ENCODE peak calls at places on chromosome 3, in eight cellular contexts. B, Y, F, T, C, V, I and D are unnamed samples.

GRCh38 chr3:5226783-5227182 is 39.3 kb downstream of the EDEM1 start:
- DNase-seq in B (peak), Y (peak), F (no peak), T (no peak), C (no peak), V (peak), I (no peak), D (peak)

GRCh38 chr3:9617736-9618135 is 31.6 kb upstream of the MTMR14 start:
- DNase-seq in B (no peak), Y (no peak), F (no peak), T (no peak), C (no peak), V (no peak), I (no peak), D (no peak)

GRCh38 chr3:59052803-59053411 is 3.1 kb upstream of the CFAP20DC start:
- DNase-seq in B (peak), Y (peak), F (no peak), T (no peak), C (no peak), V (peak), I (no peak), D (peak)

GRCh38 chr3:127233371-127233770 is 40.4 kb downstream of the PRR23E start:
- DNase-seq in B (no peak), Y (peak), F (no peak), T (no peak), C (no peak), V (no peak), I (no peak), D (no peak)

GRCh38 chr3:197555281-197556261 is at the start of gene BDH1:
- DNase-seq in B (no peak), Y (peak), F (no peak), T (peak), C (peak), V (peak), I (no peak), D (peak)

GRCh38 chr3:50405249-50405648 is 45.9 kb upstream of the TMEM115 start:
- DNase-seq in B (no peak), Y (peak), F (no peak), T (no peak), C (no peak), V (peak), I (no peak), D (no peak)

GRCh38 chr3:36741285-36741684 is 23.1 kb downstream of the DCLK3 start:
- DNase-seq in B (no peak), Y (peak), F (no peak), T (no peak), C (no peak), V (no peak), I (no peak), D (no peak)

GRCh38 chr3:88131695-88132094 is 18.1 kb upstream of the C3orf38 start:
- DNase-seq in B (no peak), Y (no peak), F (no peak), T (no peak), C (no peak), V (no peak), I (no peak), D (no peak)

GRCh38 chr3:57832925-57833324 is 76.8 kb downstream of the SLMAP start:
- DNase-seq in B (no peak), Y (no peak), F (no peak), T (no peak), C (no peak), V (no peak), I (no peak), D (no peak)

GRCh38 chr3:69665026-69665739 is 74.1 kb upstream of the MITF start:
- DNase-seq in B (no peak), Y (peak), F (no peak), T (no peak), C (peak), V (no peak), I (no peak), D (no peak)

GRCh38 chr3:45507820-45508317 is 86.7 kb upstream of the LIMD1 start:
- DNase-seq in B (peak), Y (peak), F (no peak), T (peak), C (no peak), V (no peak), I (no peak), D (no peak)

GRCh38 chr3:43155464-43156121 is 49.7 kb upstream of the POMGNT2 start:
- DNase-seq in B (peak), Y (peak), F (no peak), T (peak), C (peak), V (no peak), I (peak), D (no peak)

GRCh38 chr3:186598794-186599141 is 14.1 kb upstream of the AHSG start:
- DNase-seq in B (no peak), Y (no peak), F (no peak), T (no peak), C (no peak), V (no peak), I (no peak), D (no peak)

GRCh38 chr3:196763179-196763578 is 23.5 kb downstream of the PAK2 start:
- DNase-seq in B (no peak), Y (no peak), F (no peak), T (no peak), C (no peak), V (no peak), I (no peak), D (no peak)

GRCh38 chr3:51711352-51712019 is 4.6 kb downstream of the GRM2 start:
- DNase-seq in B (no peak), Y (no peak), F (no peak), T (no peak), C (no peak), V (no peak), I (peak), D (peak)

GRCh38 chr3:24154751-24155150 is 209.7 kb downstream of the NR1D2 start:
- DNase-seq in B (no peak), Y (no peak), F (no peak), T (no peak), C (no peak), V (no peak), I (no peak), D (no peak)

GRCh38 chr3:56379723-56380287 is 88.5 kb downstream of the ERC2 start:
- DNase-seq in B (no peak), Y (no peak), F (no peak), T (no peak), C (no peak), V (no peak), I (no peak), D (no peak)

GRCh38 chr3:157488144-157488543 is 15.1 kb downstream of the VEPH1 start:
- DNase-seq in B (no peak), Y (no peak), F (no peak), T (no peak), C (no peak), V (no peak), I (no peak), D (no peak)

GRCh38 chr3:48502728-48503168 is 1.2 kb downstream of the SHISA5 start:
- DNase-seq in B (no peak), Y (no peak), F (no peak), T (peak), C (no peak), V (no peak), I (peak), D (no peak)

GRCh38 chr3:45126730-45127129 is 19.4 kb downstream of the CDCP1 start:
- DNase-seq in B (no peak), Y (no peak), F (no peak), T (no peak), C (no peak), V (no peak), I (no peak), D (no peak)

GRCh38 chr3:27623085-27623753 is 98.9 kb downstream of the EOMES start:
- DNase-seq in B (no peak), Y (peak), F (no peak), T (no peak), C (no peak), V (no peak), I (peak), D (no peak)

GRCh38 chr3:171646357-171647133 is 163.7 kb downstream of the PLD1 start:
- DNase-seq in B (peak), Y (peak), F (peak), T (no peak), C (no peak), V (peak), I (no peak), D (peak)

GRCh38 chr3:171984883-171985282 is 54.5 kb upstream of the FNDC3B start:
- DNase-seq in B (no peak), Y (no peak), F (no peak), T (no peak), C (no peak), V (no peak), I (no peak), D (no peak)

GRCh38 chr3:134620476-134621115 is 30.2 kb downstream of the KY start:
- DNase-seq in B (no peak), Y (no peak), F (no peak), T (no peak), C (no peak), V (no peak), I (no peak), D (no peak)

GRCh38 chr3:128194843-128195242 is 41.6 kb downstream of the EEFSEC start:
- DNase-seq in B (no peak), Y (peak), F (no peak), T (no peak), C (no peak), V (no peak), I (no peak), D (no peak)

GRCh38 chr3:64588381-64588780 is 99.4 kb downstream of the ADAMTS9 start:
- DNase-seq in B (no peak), Y (no peak), F (no peak), T (no peak), C (no peak), V (no peak), I (no peak), D (no peak)

DNA sequence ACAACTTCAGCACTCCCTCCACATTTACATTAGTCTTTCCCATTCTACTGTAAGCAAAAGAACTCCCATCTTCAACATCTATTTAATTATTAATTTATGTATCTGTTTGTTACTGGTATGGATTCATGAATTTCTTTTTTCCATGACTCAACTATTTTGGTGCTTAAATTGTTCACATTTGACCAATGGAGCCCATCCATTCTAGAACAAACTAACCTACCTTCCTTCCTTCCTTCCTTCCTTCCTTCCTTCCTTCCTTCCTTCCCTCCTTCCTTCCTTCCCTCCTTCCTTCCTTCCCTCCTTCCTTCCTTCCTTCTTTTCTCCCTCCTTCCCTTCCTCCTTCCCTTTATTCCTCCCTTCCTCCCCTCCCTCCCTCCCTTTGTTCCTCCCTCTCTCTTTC is 16.8 kb upstream of the MBNL1 start:
- DNase-seq in B (no peak), Y (no peak), F (no peak), T (no peak), C (no peak), V (no peak), I (no peak), D (no peak)
- TF ChIP-seq CTCF in B (no peak), Y (no peak), F (no peak), T (no peak), C (no peak), V (no peak), I (no peak), D (no peak)

DNA sequence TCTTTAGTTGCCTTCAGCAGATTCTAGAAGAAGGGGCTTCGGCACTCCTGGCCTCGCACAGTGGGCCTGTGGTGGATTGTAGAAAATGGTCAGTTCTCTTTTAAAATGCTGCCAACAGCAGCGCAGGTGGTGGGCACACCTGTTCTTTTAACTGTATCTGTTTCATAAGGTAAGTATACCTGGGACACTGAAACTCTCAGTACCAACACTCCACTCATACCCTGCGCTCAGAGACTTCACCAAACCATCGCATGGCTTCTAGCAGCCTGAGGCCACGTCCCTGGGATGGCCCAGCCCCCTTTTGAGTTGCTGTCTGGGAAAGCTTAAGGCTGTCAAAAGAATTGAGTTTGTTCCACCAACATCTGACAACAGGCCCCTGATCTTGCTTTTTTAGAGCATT is 56.7 kb upstream of the MCF2L2 start:
- DNase-seq in B (no peak), Y (no peak), F (no peak), T (no peak), C (no peak), V (no peak), I (peak), D (no peak)
- TF ChIP-seq CTCF in B (no peak), Y (no peak), F (no peak), T (no peak), C (no peak), V (no peak), I (no peak), D (no peak)

DNA sequence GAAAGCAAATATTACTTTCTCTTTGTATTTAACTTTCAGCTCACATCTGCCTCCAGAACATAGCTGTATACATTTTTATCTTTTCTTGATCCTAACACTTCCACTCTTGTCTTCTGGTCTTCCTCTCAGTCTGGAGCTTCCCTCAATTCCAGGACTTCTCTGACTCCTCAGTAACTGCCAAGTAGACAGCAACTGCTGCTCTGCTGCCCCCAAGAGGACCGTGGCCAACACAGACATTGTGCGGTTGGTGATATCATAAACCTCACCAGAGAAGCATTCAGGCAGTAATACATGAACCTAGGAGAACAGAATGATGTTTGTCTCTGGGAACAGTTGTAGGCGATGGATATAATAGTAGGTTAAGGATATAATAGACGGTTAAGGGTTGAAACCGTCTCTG is 45.2 kb upstream of the FGF12 start:
- DNase-seq in B (no peak), Y (peak), F (no peak), T (peak), C (no peak), V (peak), I (no peak), D (no peak)
- TF ChIP-seq CTCF in B (peak), Y (peak), F (peak), T (peak), C (no peak), V (peak), I (no peak), D (no peak)

GRCh38 chr3:189947948-189948723 is 172.6 kb downstream of the P3H2 start:
- DNase-seq in B (no peak), Y (peak), F (peak), T (no peak), C (no peak), V (peak), I (no peak), D (peak)
- TF ChIP-seq CTCF in B (peak), Y (peak), F (peak), T (peak), C (peak), V (peak), I (peak), D (peak)

GRCh38 chr3:14178247-14179113 is at the start of the genes LSM3 and XPC:
- DNase-seq in B (peak), Y (peak), F (peak), T (peak), C (peak), V (peak), I (peak), D (peak)
- TF ChIP-seq CTCF in B (no peak), Y (no peak), F (no peak), T (no peak), C (no peak), V (no peak), I (peak), D (no peak)

DNA sequence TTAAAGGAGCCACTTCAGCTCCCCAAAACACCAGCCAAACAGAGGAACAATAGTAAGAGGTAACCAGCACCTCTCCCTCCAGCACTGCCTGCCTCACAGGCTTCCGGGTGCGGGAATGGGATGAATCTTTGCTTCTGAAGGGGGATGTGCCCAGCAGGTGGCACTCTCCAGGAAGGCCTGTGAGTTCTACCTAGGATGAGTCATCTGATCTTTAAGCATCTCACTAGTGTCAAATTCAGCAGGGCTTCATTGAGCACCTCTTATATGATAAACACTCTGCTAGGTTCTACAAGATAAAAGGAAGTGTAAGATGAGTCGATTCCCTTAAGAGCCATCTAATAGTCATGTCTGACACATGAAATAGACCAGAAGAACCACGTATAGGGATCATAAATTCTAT is 237.4 kb upstream of the UMPS start:
- DNase-seq in B (no peak), Y (peak), F (no peak), T (peak), C (peak), V (peak), I (no peak), D (peak)
- TF ChIP-seq CTCF in B (peak), Y (peak), F (peak), T (no peak), C (no peak), V (peak), I (peak), D (peak)

DNA sequence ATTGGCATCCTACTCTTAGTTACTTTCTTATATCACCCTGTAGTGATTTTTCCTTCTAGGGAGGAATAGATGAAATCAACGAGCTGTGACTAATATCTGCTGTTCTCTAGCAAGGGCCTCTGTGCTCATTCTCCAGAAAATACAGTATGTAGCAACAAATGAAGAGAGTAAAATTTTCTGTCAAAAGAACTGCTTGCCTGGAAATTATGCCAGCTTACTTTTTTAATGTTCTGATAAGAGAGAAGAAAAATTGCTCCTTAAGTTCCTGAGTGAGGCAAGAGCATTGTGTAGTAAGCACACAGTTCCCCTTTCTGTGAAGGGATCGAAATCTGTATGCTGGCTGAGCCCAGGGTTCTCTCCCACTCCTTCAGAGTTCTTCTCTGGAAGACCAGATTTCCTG is 51.4 kb upstream of the GK5 start:
- DNase-seq in B (no peak), Y (peak), F (no peak), T (no peak), C (no peak), V (no peak), I (no peak), D (no peak)
- TF ChIP-seq CTCF in B (no peak), Y (no peak), F (no peak), T (no peak), C (no peak), V (no peak), I (no peak), D (no peak)

DNA sequence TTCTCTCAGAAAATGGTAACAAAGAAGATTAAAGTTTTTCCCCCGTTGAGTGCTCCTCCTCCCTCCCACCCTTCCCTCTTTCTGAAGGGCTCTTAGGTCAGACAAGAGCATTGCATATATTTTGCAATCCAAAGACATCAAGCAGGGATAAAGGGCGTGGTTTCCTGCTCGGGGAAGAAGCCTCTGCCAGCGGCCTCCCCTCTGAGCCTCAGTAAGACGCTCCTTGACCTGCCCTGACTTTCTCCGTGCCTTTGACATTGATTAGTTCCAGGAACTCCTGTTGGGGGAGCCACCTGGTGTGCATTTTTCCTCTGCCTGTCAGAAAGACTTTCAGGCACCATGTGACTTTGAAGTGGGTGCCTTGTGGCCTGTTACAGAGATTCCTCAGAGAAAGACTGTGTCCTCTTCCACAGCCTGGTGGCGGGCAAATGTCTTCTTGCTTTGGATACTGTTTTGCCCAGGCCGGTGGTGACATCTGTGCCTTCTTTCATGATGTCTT is 87.2 kb upstream of the TBL1XR1 start:
- DNase-seq in B (no peak), Y (peak), F (no peak), T (no peak), C (peak), V (no peak), I (no peak), D (no peak)
- TF ChIP-seq CTCF in B (no peak), Y (no peak), F (no peak), T (no peak), C (no peak), V (no peak), I (no peak), D (no peak)